ENCODE peak calls at places on chromosomes 3 and 15, in five cellular contexts. One of them, this sample, is unnamed.

GRCh38 chr3:43583481-43583880 is 38.3 kb downstream of the ANO10 start:
- DNase-seq in neural crest cell: no peak
- DNase-seq in stimulated activated CD8-positive, alpha-beta memory T cell treated with anti-CD3 and anti-CD28 coated beads, Interleukin-15, amount 100 ng/mL, for 24 hours: no peak
- DNase-seq in fibroblast of pulmonary artery: no peak
- DNase-seq in upper lobe of left lung: no peak
- DNase-seq in this sample: peak; percentile 26

GRCh38 chr15:63495780-63496179 is 8.6 kb upstream of the USP3 start:
- DNase-seq in upper lobe of left lung: no peak
- DNase-seq in neural crest cell: no peak
- DNase-seq in fibroblast of pulmonary artery: no peak
- DNase-seq in stimulated activated CD8-positive, alpha-beta memory T cell treated with anti-CD3 and anti-CD28 coated beads, Interleukin-15, amount 100 ng/mL, for 24 hours: no peak
- DNase-seq in this sample: no peak

GRCh38 chr3:15325228-15325627 is 7.2 kb downstream of the SH3BP5 start:
- DNase-seq in neural crest cell: no peak
- DNase-seq in upper lobe of left lung: no peak
- DNase-seq in fibroblast of pulmonary artery: peak; percentile 81
- DNase-seq in stimulated activated CD8-positive, alpha-beta memory T cell treated with anti-CD3 and anti-CD28 coated beads, Interleukin-15, amount 100 ng/mL, for 24 hours: no peak
- DNase-seq in this sample: peak; percentile 24

GRCh38 chr3:17806201-17806600 is 63.8 kb upstream of the TBC1D5 start:
- DNase-seq in upper lobe of left lung: no peak
- DNase-seq in fibroblast of pulmonary artery: no peak
- DNase-seq in stimulated activated CD8-positive, alpha-beta memory T cell treated with anti-CD3 and anti-CD28 coated beads, Interleukin-15, amount 100 ng/mL, for 24 hours: no peak
- DNase-seq in neural crest cell: no peak
- DNase-seq in this sample: no peak

GRCh38 chr15:50653156-50653743 is 33.3 kb downstream of the TRPM7 start:
- DNase-seq in neural crest cell: no peak
- DNase-seq in stimulated activated CD8-positive, alpha-beta memory T cell treated with anti-CD3 and anti-CD28 coated beads, Interleukin-15, amount 100 ng/mL, for 24 hours: no peak
- DNase-seq in fibroblast of pulmonary artery: no peak
- DNase-seq in upper lobe of left lung: no peak
- DNase-seq in this sample: no peak

GRCh38 chr3:162122405-162122804 is 625.8 kb downstream of the OTOL1 start:
- DNase-seq in fibroblast of pulmonary artery: peak; percentile 56
- DNase-seq in neural crest cell: no peak
- DNase-seq in stimulated activated CD8-positive, alpha-beta memory T cell treated with anti-CD3 and anti-CD28 coated beads, Interleukin-15, amount 100 ng/mL, for 24 hours: no peak
- DNase-seq in upper lobe of left lung: no peak
- DNase-seq in this sample: no peak

GRCh38 chr3:52183786-52184445 is 14.0 kb upstream of the ALAS1 start:
- DNase-seq in neural crest cell: no peak
- DNase-seq in stimulated activated CD8-positive, alpha-beta memory T cell treated with anti-CD3 and anti-CD28 coated beads, Interleukin-15, amount 100 ng/mL, for 24 hours: no peak
- DNase-seq in fibroblast of pulmonary artery: no peak
- DNase-seq in upper lobe of left lung: no peak
- DNase-seq in this sample: no peak

GRCh38 chr3:85560088-85560790 is 601.5 kb downstream of the CADM2 start:
- DNase-seq in stimulated activated CD8-positive, alpha-beta memory T cell treated with anti-CD3 and anti-CD28 coated beads, Interleukin-15, amount 100 ng/mL, for 24 hours: no peak
- DNase-seq in upper lobe of left lung: no peak
- DNase-seq in neural crest cell: no peak
- DNase-seq in fibroblast of pulmonary artery: peak; percentile 35
- DNase-seq in this sample: no peak

GRCh38 chr3:14303336-14304100 is 98.9 kb upstream of the SLC6A6 start:
- DNase-seq in upper lobe of left lung: no peak
- DNase-seq in stimulated activated CD8-positive, alpha-beta memory T cell treated with anti-CD3 and anti-CD28 coated beads, Interleukin-15, amount 100 ng/mL, for 24 hours: no peak
- DNase-seq in fibroblast of pulmonary artery: no peak
- DNase-seq in neural crest cell: no peak
- DNase-seq in this sample: no peak

GRCh38 chr3:166367947-166368533 is 530.8 kb upstream of the BCHE start:
- DNase-seq in neural crest cell: no peak
- DNase-seq in fibroblast of pulmonary artery: no peak
- DNase-seq in upper lobe of left lung: no peak
- DNase-seq in stimulated activated CD8-positive, alpha-beta memory T cell treated with anti-CD3 and anti-CD28 coated beads, Interleukin-15, amount 100 ng/mL, for 24 hours: no peak
- DNase-seq in this sample: no peak

GRCh38 chr15:55343168-55343567 is 24.1 kb downstream of the PIGB start:
- DNase-seq in neural crest cell: no peak
- DNase-seq in stimulated activated CD8-positive, alpha-beta memory T cell treated with anti-CD3 and anti-CD28 coated beads, Interleukin-15, amount 100 ng/mL, for 24 hours: no peak
- DNase-seq in upper lobe of left lung: no peak
- DNase-seq in fibroblast of pulmonary artery: no peak
- DNase-seq in this sample: no peak

GRCh38 chr3:65356331-65357286 is 668.8 kb upstream of the ADAMTS9 start:
- DNase-seq in stimulated activated CD8-positive, alpha-beta memory T cell treated with anti-CD3 and anti-CD28 coated beads, Interleukin-15, amount 100 ng/mL, for 24 hours: no peak
- DNase-seq in fibroblast of pulmonary artery: no peak
- DNase-seq in upper lobe of left lung: peak; percentile 79
- DNase-seq in neural crest cell: no peak
- DNase-seq in this sample: peak; percentile 83

GRCh38 chr3:139588450-139588849 is 48.9 kb upstream of the RBP1 start:
- DNase-seq in neural crest cell: no peak
- DNase-seq in fibroblast of pulmonary artery: no peak
- DNase-seq in stimulated activated CD8-positive, alpha-beta memory T cell treated with anti-CD3 and anti-CD28 coated beads, Interleukin-15, amount 100 ng/mL, for 24 hours: no peak
- DNase-seq in upper lobe of left lung: no peak
- DNase-seq in this sample: peak; percentile 79

GRCh38 chr3:185733980-185734724 is 90.7 kb downstream of the IGF2BP2 start:
- DNase-seq in stimulated activated CD8-positive, alpha-beta memory T cell treated with anti-CD3 and anti-CD28 coated beads, Interleukin-15, amount 100 ng/mL, for 24 hours: no peak
- DNase-seq in neural crest cell: peak; percentile 30
- DNase-seq in fibroblast of pulmonary artery: peak; percentile 91
- DNase-seq in upper lobe of left lung: no peak
- DNase-seq in this sample: peak; percentile 65

GRCh38 chr3:149214702-149215101 is 6.9 kb downstream of the CP start:
- DNase-seq in stimulated activated CD8-positive, alpha-beta memory T cell treated with anti-CD3 and anti-CD28 coated beads, Interleukin-15, amount 100 ng/mL, for 24 hours: no peak
- DNase-seq in upper lobe of left lung: no peak
- DNase-seq in neural crest cell: no peak
- DNase-seq in fibroblast of pulmonary artery: no peak
- DNase-seq in this sample: no peak

GRCh38 chr3:14876942-14877341 is 58.2 kb downstream of the FGD5 start:
- DNase-seq in neural crest cell: no peak
- DNase-seq in fibroblast of pulmonary artery: peak; percentile 28
- DNase-seq in stimulated activated CD8-positive, alpha-beta memory T cell treated with anti-CD3 and anti-CD28 coated beads, Interleukin-15, amount 100 ng/mL, for 24 hours: no peak
- DNase-seq in upper lobe of left lung: peak; percentile 73
- DNase-seq in this sample: no peak

GRCh38 chr3:8888296-8888915 is 74.9 kb downstream of the RAD18 start:
- DNase-seq in upper lobe of left lung: no peak
- DNase-seq in neural crest cell: no peak
- DNase-seq in fibroblast of pulmonary artery: peak; percentile 77
- DNase-seq in stimulated activated CD8-positive, alpha-beta memory T cell treated with anti-CD3 and anti-CD28 coated beads, Interleukin-15, amount 100 ng/mL, for 24 hours: no peak
- DNase-seq in this sample: no peak

GRCh38 chr3:30421261-30421660 is 185.1 kb upstream of the TGFBR2 start:
- DNase-seq in stimulated activated CD8-positive, alpha-beta memory T cell treated with anti-CD3 and anti-CD28 coated beads, Interleukin-15, amount 100 ng/mL, for 24 hours: no peak
- DNase-seq in upper lobe of left lung: no peak
- DNase-seq in neural crest cell: no peak
- DNase-seq in fibroblast of pulmonary artery: peak; percentile 91
- DNase-seq in this sample: no peak

GRCh38 chr3:151410891-151411559 is 26.5 kb upstream of the P2RY12 start:
- DNase-seq in fibroblast of pulmonary artery: peak; percentile 11
- DNase-seq in neural crest cell: no peak
- DNase-seq in upper lobe of left lung: peak; percentile 24
- DNase-seq in stimulated activated CD8-positive, alpha-beta memory T cell treated with anti-CD3 and anti-CD28 coated beads, Interleukin-15, amount 100 ng/mL, for 24 hours: no peak
- DNase-seq in this sample: no peak

GRCh38 chr3:76505202-76505875 is 534.6 kb upstream of the ROBO2 start:
- DNase-seq in upper lobe of left lung: no peak
- DNase-seq in stimulated activated CD8-positive, alpha-beta memory T cell treated with anti-CD3 and anti-CD28 coated beads, Interleukin-15, amount 100 ng/mL, for 24 hours: no peak
- DNase-seq in neural crest cell: no peak
- DNase-seq in fibroblast of pulmonary artery: no peak
- DNase-seq in this sample: no peak

GRCh38 chr15:50753463-50753862 is 12.0 kb downstream of the SPPL2A start:
- DNase-seq in fibroblast of pulmonary artery: peak; percentile 33
- DNase-seq in upper lobe of left lung: no peak
- DNase-seq in neural crest cell: no peak
- DNase-seq in stimulated activated CD8-positive, alpha-beta memory T cell treated with anti-CD3 and anti-CD28 coated beads, Interleukin-15, amount 100 ng/mL, for 24 hours: no peak
- DNase-seq in this sample: no peak

GRCh38 chr3:186002884-186003472 is 65.2 kb upstream of the TRA2B start:
- DNase-seq in fibroblast of pulmonary artery: peak; percentile 31
- DNase-seq in stimulated activated CD8-positive, alpha-beta memory T cell treated with anti-CD3 and anti-CD28 coated beads, Interleukin-15, amount 100 ng/mL, for 24 hours: no peak
- DNase-seq in neural crest cell: no peak
- DNase-seq in upper lobe of left lung: no peak
- DNase-seq in this sample: peak; percentile 36

GRCh38 chr3:188796122-188796631 is 375.6 kb upstream of the TPRG1 start:
- DNase-seq in fibroblast of pulmonary artery: peak; percentile 96
- DNase-seq in upper lobe of left lung: no peak
- DNase-seq in stimulated activated CD8-positive, alpha-beta memory T cell treated with anti-CD3 and anti-CD28 coated beads, Interleukin-15, amount 100 ng/mL, for 24 hours: no peak
- DNase-seq in neural crest cell: no peak
- DNase-seq in this sample: no peak